ENCODE peak calls at places on chromosomes 11 and 22, in five cellular contexts. G is T-helper 9 cell, B is foreskin fibroblast, Y is fibroblast of lung, H is activated gamma-delta T cell treated with Interleukin-2 at 50 U/mL for 16 hours. I is an unnamed sample.

GRCh38 chr11:122656631-122657101 is 1.1 kb downstream of the UBASH3B start:
- DNase-seq in B (no peak), Y (peak), H (peak), G (peak), I (peak)

GRCh38 chr11:131246589-131247164 is 123.7 kb upstream of the NTM start:
- DNase-seq in B (no peak), H (no peak), Y (no peak), G (no peak), I (peak)

GRCh38 chr11:61162092-61162935 is 1.1 kb upstream of the VPS37C start:
- DNase-seq in G (no peak), Y (peak), B (peak), H (no peak), I (no peak)

GRCh38 chr11:3139086-3139440 is 26.0 kb downstream of the OSBPL5 start:
- DNase-seq in H (no peak), Y (no peak), B (no peak), G (no peak), I (no peak)

GRCh38 chr11:19187101-19187500 is 14.7 kb downstream of the CSRP3 start:
- DNase-seq in B (peak), G (no peak), H (no peak), Y (no peak), I (no peak)

GRCh38 chr22:46553189-46553588 is 15.8 kb upstream of the CELSR1 start:
- DNase-seq in Y (no peak), H (no peak), G (no peak), B (no peak), I (no peak)

GRCh38 chr11:22065472-22065871 is 127.4 kb upstream of the ANO5 start:
- DNase-seq in Y (no peak), H (no peak), B (no peak), G (no peak), I (no peak)

GRCh38 chr22:19523240-19524169 is 705 bp downstream of the CLDN5 start:
- DNase-seq in Y (peak), H (no peak), G (no peak), B (peak), I (no peak)

GRCh38 chr11:69950120-69950519 is 128.0 kb upstream of the ANO1 start:
- DNase-seq in H (no peak), B (no peak), G (no peak), Y (peak), I (peak)

GRCh38 chr11:2584812-2585565 is 114.8 kb downstream of the KCNQ1OT1 start:
- DNase-seq in B (no peak), G (no peak), H (no peak), Y (no peak), I (peak)

GRCh38 chr11:74611369-74611861 is 19.0 kb downstream of the POLD3 start:
- DNase-seq in G (no peak), B (peak), H (no peak), Y (peak), I (no peak)

GRCh38 chr11:66850588-66851250 is 6.1 kb upstream of the LRFN4 start:
- DNase-seq in B (no peak), H (no peak), Y (no peak), G (no peak), I (no peak)

GRCh38 chr11:126336065-126336464 is 19.4 kb upstream of the ST3GAL4 start:
- DNase-seq in Y (no peak), B (no peak), G (no peak), H (no peak), I (peak)

GRCh38 chr22:23685205-23685784 is 5.5 kb upstream of the RGL4 start:
- DNase-seq in H (no peak), Y (peak), B (peak), G (no peak), I (no peak)

GRCh38 chr11:134043821-134044420 is 25.0 kb upstream of the JAM3 start:
- DNase-seq in H (no peak), G (no peak), Y (no peak), B (no peak), I (no peak)

GRCh38 chr22:44523981-44524759 is 26.1 kb upstream of the RTL6 start:
- DNase-seq in H (no peak), G (no peak), B (peak), Y (peak), I (peak)

GRCh38 chr11:43558556-43559127 is 121.9 kb upstream of the HSD17B12 start:
- DNase-seq in H (no peak), G (no peak), Y (no peak), B (no peak), I (no peak)

GRCh38 chr11:61885784-61886580 is 5.4 kb downstream of the FADS3 start:
- DNase-seq in B (no peak), H (no peak), G (no peak), Y (no peak), I (no peak)

GRCh38 chr11:70297341-70297740 is 26.9 kb downstream of the PPFIA1 start:
- DNase-seq in H (no peak), B (no peak), G (no peak), Y (no peak), I (no peak)

GRCh38 chr22:46018859-46019258 is 41.9 kb upstream of the WNT7B start:
- DNase-seq in H (no peak), Y (no peak), G (no peak), B (no peak), I (no peak)

GRCh38 chr11:44865866-44866272 is 84.8 kb downstream of the TP53I11 start:
- DNase-seq in G (no peak), H (no peak), B (no peak), Y (no peak), I (no peak)

GRCh38 chr22:49010901-49011300 is 816.8 kb downstream of the BRD1 start:
- DNase-seq in B (no peak), H (no peak), G (no peak), Y (no peak), I (no peak)

GRCh38 chr22:32615874-32616564 is 141.4 kb downstream of the FBXO7 start:
- DNase-seq in H (no peak), G (no peak), Y (no peak), B (no peak), I (no peak)

GRCh38 chr11:70951139-70951804 is 301.1 kb downstream of the SHANK2 start:
- DNase-seq in G (no peak), Y (no peak), B (no peak), H (no peak), I (no peak)

GRCh38 chr11:76699461-76700091 is 29.0 kb upstream of the LRRC32 start:
- DNase-seq in B (peak), G (no peak), Y (no peak), H (no peak), I (no peak)